ENCODE peak calls at places on chromosomes 2 and 18, in four cellular contexts. One of them, this sample, is unnamed.

GRCh38 chr18:40687401-40687800 is 1267.6 kb upstream of the PIK3C3 start:
- DNase-seq in GM06990: no peak
- DNase-seq in aorta: no peak
- DNase-seq in breast epithelium: no peak
- DNase-seq in this sample: no peak

GRCh38 chr2:142052220-142052863 is 78.5 kb downstream of the LRP1B start:
- DNase-seq in GM06990: no peak
- DNase-seq in aorta: no peak
- DNase-seq in breast epithelium: no peak
- DNase-seq in this sample: no peak

GRCh38 chr2:174903243-174903513 is 102.0 kb downstream of the CHN1 start:
- DNase-seq in GM06990: no peak
- DNase-seq in aorta: no peak
- DNase-seq in breast epithelium: no peak
- DNase-seq in this sample: no peak

GRCh38 chr2:53939656-53940055 is 31.1 kb downstream of the PSME4 start:
- DNase-seq in GM06990: no peak
- DNase-seq in aorta: no peak
- DNase-seq in breast epithelium: no peak
- DNase-seq in this sample: no peak

GRCh38 chr2:55229221-55229620 is 2.9 kb downstream of the CLHC1 start:
- DNase-seq in GM06990: no peak
- DNase-seq in aorta: no peak
- DNase-seq in breast epithelium: no peak
- DNase-seq in this sample: no peak

GRCh38 chr2:106956416-106956815 is 70.4 kb upstream of the ST6GAL2 start:
- DNase-seq in GM06990: no peak
- DNase-seq in aorta: no peak
- DNase-seq in breast epithelium: no peak
- DNase-seq in this sample: no peak

GRCh38 chr18:23992119-23992940 is 22.2 kb upstream of the TTC39C start:
- DNase-seq in GM06990: peak; percentile 59
- DNase-seq in aorta: no peak
- DNase-seq in breast epithelium: peak; percentile 79
- DNase-seq in this sample: peak; percentile 61

GRCh38 chr18:48304906-48305693 is 104.1 kb downstream of the ZBTB7C start:
- DNase-seq in GM06990: no peak
- DNase-seq in aorta: no peak
- DNase-seq in breast epithelium: no peak
- DNase-seq in this sample: no peak

GRCh38 chr2:142180820-142181533 is 50.2 kb upstream of the LRP1B start:
- DNase-seq in GM06990: no peak
- DNase-seq in aorta: peak; percentile 50
- DNase-seq in breast epithelium: no peak
- DNase-seq in this sample: peak; percentile 41

GRCh38 chr2:55418072-55418471 is 1.6 kb downstream of the CCDC88A start:
- DNase-seq in GM06990: no peak
- DNase-seq in aorta: no peak
- DNase-seq in breast epithelium: no peak
- DNase-seq in this sample: no peak

GRCh38 chr2:237714690-237715458 is 83.7 kb upstream of the RBM44 start:
- DNase-seq in GM06990: no peak
- DNase-seq in aorta: no peak
- DNase-seq in breast epithelium: no peak
- DNase-seq in this sample: no peak

GRCh38 chr2:150122871-150123588 is 364.4 kb downstream of the RND3 start:
- DNase-seq in GM06990: no peak
- DNase-seq in aorta: no peak
- DNase-seq in breast epithelium: no peak
- DNase-seq in this sample: no peak

GRCh38 chr18:63344263-63344662 is 22.7 kb downstream of the KDSR start:
- DNase-seq in GM06990: no peak
- DNase-seq in aorta: no peak
- DNase-seq in breast epithelium: no peak
- DNase-seq in this sample: no peak

GRCh38 chr2:70958759-70959158 is 19.7 kb upstream of the ANKRD53 start:
- DNase-seq in GM06990: no peak
- DNase-seq in aorta: peak; percentile 38
- DNase-seq in breast epithelium: no peak
- DNase-seq in this sample: no peak

GRCh38 chr2:68857855-68858456 is 13.2 kb downstream of the BMP10 start:
- DNase-seq in GM06990: peak; percentile 22
- DNase-seq in aorta: no peak
- DNase-seq in breast epithelium: no peak
- DNase-seq in this sample: peak; percentile 52

GRCh38 chr2:234399451-234400246 is 97.2 kb downstream of the ARL4C start:
- DNase-seq in GM06990: no peak
- DNase-seq in aorta: no peak
- DNase-seq in breast epithelium: no peak
- DNase-seq in this sample: peak; percentile 17

GRCh38 chr2:173323371-173323770 is 31.3 kb upstream of the CDCA7 start:
- DNase-seq in GM06990: no peak
- DNase-seq in aorta: no peak
- DNase-seq in breast epithelium: no peak
- DNase-seq in this sample: no peak

GRCh38 chr18:49966090-49966489 is 152.8 kb upstream of the ACAA2 start:
- DNase-seq in GM06990: no peak
- DNase-seq in aorta: no peak
- DNase-seq in breast epithelium: no peak
- DNase-seq in this sample: no peak

GRCh38 chr18:8513249-8513648 is 96.0 kb upstream of the RAB12 start:
- DNase-seq in GM06990: no peak
- DNase-seq in aorta: no peak
- DNase-seq in breast epithelium: no peak
- DNase-seq in this sample: no peak

GRCh38 chr2:138502253-138503086 is 900 bp downstream of the SPOPL start:
- DNase-seq in GM06990: no peak
- DNase-seq in aorta: no peak
- DNase-seq in breast epithelium: no peak
- DNase-seq in this sample: peak; percentile 17

GRCh38 chr2:39481611-39482010 is 44.5 kb upstream of the MAP4K3 start:
- DNase-seq in GM06990: no peak
- DNase-seq in aorta: no peak
- DNase-seq in breast epithelium: no peak
- DNase-seq in this sample: no peak

GRCh38 chr2:39093208-39093898 is 27.5 kb downstream of the SOS1 start:
- DNase-seq in GM06990: peak; percentile 9
- DNase-seq in aorta: no peak
- DNase-seq in breast epithelium: no peak
- DNase-seq in this sample: peak; percentile 52

GRCh38 chr2:203533696-203534471 is 1.2 kb downstream of the RAPH1 start:
- DNase-seq in GM06990: no peak
- DNase-seq in aorta: no peak
- DNase-seq in breast epithelium: no peak
- DNase-seq in this sample: peak; percentile 16

GRCh38 chr2:9717886-9718451 is 87.2 kb upstream of the YWHAQ start:
- DNase-seq in GM06990: no peak
- DNase-seq in aorta: no peak
- DNase-seq in breast epithelium: no peak
- DNase-seq in this sample: no peak

GRCh38 chr2:28906376-28906775 is 11.9 kb downstream of the WDR43 start:
- DNase-seq in GM06990: no peak
- DNase-seq in aorta: no peak
- DNase-seq in breast epithelium: no peak
- DNase-seq in this sample: no peak

GRCh38 chr2:197163755-197164753 is 146.5 kb downstream of the ANKRD44 start:
- DNase-seq in GM06990: no peak
- DNase-seq in aorta: no peak
- DNase-seq in breast epithelium: no peak
- DNase-seq in this sample: no peak

GRCh38 chr2:197615033-197615652 is 60.2 kb downstream of the RFTN2 start:
- DNase-seq in GM06990: no peak
- DNase-seq in aorta: no peak
- DNase-seq in breast epithelium: no peak
- DNase-seq in this sample: peak; percentile 18

GRCh38 chr18:56637897-56638231 is 528 bp downstream of the TXNL1 start:
- DNase-seq in GM06990: no peak
- DNase-seq in aorta: peak; percentile 75
- DNase-seq in breast epithelium: no peak
- DNase-seq in this sample: no peak

GRCh38 chr2:71498261-71498701 is 44.9 kb downstream of the DYSF start:
- DNase-seq in GM06990: no peak
- DNase-seq in aorta: no peak
- DNase-seq in breast epithelium: no peak
- DNase-seq in this sample: no peak

GRCh38 chr18:44679056-44679911 is 1.4 kb upstream of the SETBP1 start:
- DNase-seq in GM06990: peak; percentile 93
- DNase-seq in aorta: peak; percentile 93
- DNase-seq in breast epithelium: peak; percentile 78
- DNase-seq in this sample: peak; percentile 93

GRCh38 chr2:217899231-217900009 is 103.4 kb downstream of the TNS1 start:
- DNase-seq in GM06990: no peak
- DNase-seq in aorta: peak; percentile 94
- DNase-seq in breast epithelium: no peak
- DNase-seq in this sample: peak; percentile 42

GRCh38 chr2:241775223-241776177 is 1.1 kb upstream of the GAL3ST2 start:
- DNase-seq in GM06990: no peak
- DNase-seq in aorta: peak; percentile 74
- DNase-seq in breast epithelium: no peak
- DNase-seq in this sample: no peak

DNA sequence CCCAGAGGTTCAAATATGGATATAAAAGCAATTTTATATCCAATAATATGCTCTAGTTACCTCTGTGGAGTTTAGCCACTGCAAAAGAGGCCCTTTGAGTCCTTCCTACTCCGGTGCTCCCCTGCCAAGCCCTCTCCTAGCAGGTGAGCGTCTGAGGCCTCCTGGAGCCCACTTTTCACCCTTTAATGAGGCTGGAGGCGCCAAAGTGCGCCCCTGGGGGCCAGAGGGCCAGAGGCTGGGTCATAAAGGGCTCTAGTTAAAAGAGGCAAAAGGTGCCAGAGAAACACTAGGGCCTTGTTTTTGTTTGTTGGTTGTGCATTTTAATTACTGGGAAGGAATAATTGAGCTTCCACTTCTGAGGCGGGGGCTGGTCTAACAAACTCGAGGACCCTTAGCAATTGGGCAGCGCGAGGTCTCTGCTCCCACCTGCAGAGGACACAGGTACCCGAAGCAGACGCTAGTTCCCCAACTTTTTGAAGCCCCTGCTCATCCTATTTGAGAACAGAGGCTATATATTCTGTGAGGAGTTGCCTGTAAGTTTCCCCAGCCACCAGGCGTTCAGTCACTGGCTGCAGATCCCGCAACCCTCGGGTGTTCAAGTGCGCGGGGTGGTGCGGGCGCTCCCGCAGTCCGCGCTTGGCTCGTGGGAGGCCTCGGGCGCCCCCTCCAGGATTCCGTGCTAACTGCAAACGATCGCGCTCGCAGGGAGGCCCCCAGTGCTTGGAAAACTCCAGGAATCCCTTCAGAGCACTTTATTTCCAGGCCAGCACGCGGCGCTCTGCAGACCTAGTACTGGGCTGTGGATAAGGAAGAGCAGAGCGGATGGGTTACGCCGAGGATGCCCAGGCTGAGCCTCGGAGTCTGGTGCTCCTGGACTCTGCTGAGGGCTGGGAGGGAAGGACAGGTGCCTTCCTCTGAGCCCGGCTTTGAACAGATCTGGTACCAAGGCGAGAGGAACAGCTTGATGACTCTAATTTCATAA is 14.1 kb downstream of the MSGN1 start:
- DNase-seq in GM06990: peak; percentile 65
- DNase-seq in aorta: peak; percentile 86
- DNase-seq in breast epithelium: no peak
- DNase-seq in this sample: peak; percentile 63
- H3K4me3 ChIP-seq in GM06990: no peak overlapping the region
- H3K4me3 ChIP-seq in aorta: no peak overlapping the region
- H3K4me3 ChIP-seq in breast epithelium: peak overlapping the region; percentile 6
- H3K4me3 ChIP-seq in this sample: peak overlapping the region; percentile 29

DNA sequence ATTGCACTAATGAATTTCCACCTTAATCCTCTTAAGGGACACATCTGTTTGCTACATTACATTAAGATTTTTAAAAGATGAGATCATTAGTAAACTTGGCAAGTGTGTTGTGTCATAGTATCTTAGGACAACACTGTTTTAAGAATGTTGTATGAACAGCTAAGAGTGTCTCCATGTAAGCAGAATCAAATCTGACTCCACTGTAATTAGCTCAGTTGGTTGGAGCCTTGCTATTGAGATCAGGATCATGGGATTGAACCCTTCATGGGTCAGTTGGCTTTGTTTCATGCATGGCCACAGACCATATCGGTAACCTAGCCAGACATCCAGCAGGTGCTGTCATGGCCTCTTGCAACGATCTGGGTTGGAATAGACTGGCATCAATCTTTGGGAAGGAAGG is 5.2 kb downstream of the FHOD3 start:
- DNase-seq in GM06990: no peak
- DNase-seq in aorta: no peak
- DNase-seq in breast epithelium: no peak
- DNase-seq in this sample: no peak
- H3K4me3 ChIP-seq in GM06990: no peak overlapping the region
- H3K4me3 ChIP-seq in aorta: no peak overlapping the region
- H3K4me3 ChIP-seq in breast epithelium: no peak overlapping the region
- H3K4me3 ChIP-seq in this sample: no peak overlapping the region

DNA sequence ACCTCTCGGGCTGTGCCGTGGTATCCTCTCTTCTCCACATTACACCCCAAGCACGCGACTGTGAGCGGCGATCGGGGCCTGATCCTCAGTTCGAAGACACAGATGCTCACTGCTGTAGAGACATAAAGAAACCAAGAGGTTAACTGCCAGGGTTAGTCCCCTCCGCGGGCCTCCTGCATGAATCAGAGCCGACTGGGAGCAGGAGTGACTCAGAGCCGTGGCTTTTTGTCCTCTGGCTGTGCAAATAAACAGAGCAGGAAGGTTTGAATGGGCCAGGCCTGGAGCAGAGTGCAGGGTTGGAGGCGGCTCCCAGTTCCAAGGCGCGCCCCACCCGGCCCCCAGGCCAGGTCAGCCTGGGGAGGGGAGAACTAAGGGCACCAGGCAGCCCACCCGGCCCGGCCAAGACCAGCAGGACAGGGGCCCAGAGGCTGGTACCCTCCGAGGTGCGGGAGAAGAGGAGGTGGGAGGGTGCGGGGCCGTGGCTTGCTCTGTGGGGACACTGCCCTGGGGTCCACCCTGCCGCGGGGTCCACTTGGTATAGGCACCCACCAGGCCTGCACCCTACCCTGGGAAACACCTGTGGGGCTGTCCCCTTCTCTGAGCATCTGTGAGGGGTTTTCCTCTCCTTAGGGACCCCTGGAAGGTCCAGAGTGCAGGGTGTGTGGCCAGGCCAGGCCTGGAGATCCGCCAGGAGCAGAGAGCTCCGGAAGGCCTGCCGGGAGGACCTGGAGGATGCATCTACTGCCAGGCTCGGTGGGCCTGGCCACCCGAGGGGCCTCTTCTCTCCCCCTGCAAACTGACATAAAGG is 16.5 kb downstream of the TWIST2 start:
- DNase-seq in GM06990: no peak
- DNase-seq in aorta: peak; percentile 95
- DNase-seq in breast epithelium: peak; percentile 86
- DNase-seq in this sample: no peak
- H3K4me3 ChIP-seq in GM06990: no peak overlapping the region
- H3K4me3 ChIP-seq in aorta: no peak overlapping the region
- H3K4me3 ChIP-seq in breast epithelium: peak overlapping the region; percentile 20
- H3K4me3 ChIP-seq in this sample: no peak overlapping the region

GRCh38 chr2:44934024-44934423 is 7.5 kb upstream of the SIX3 start:
- DNase-seq in GM06990: no peak
- DNase-seq in aorta: no peak
- DNase-seq in breast epithelium: no peak
- DNase-seq in this sample: no peak
- H3K4me3 ChIP-seq in GM06990: no peak overlapping the region
- H3K4me3 ChIP-seq in aorta: no peak overlapping the region
- H3K4me3 ChIP-seq in breast epithelium: peak overlapping the region; percentile 23
- H3K4me3 ChIP-seq in this sample: no peak overlapping the region

This sample was measured in GM12865.